ENCODE peak calls at places on chromosomes 12 and 14, in four cellular contexts. One of them, this sample, is unnamed.

GRCh38 chr12:117874842-117875434 is 93.9 kb downstream of the KSR2 start:
- DNase-seq in ovary: peak
- DNase-seq in RWPE1: peak
- DNase-seq in lower leg skin: peak
- DNase-seq in this sample: peak

GRCh38 chr12:103840399-103840880 is 594 bp downstream of the NT5DC3 start:
- DNase-seq in ovary: peak
- DNase-seq in RWPE1: peak
- DNase-seq in lower leg skin: no peak
- DNase-seq in this sample: peak

GRCh38 chr12:70338531-70338930 is 27.6 kb upstream of the KCNMB4 start:
- DNase-seq in ovary: no peak
- DNase-seq in RWPE1: no peak
- DNase-seq in lower leg skin: no peak
- DNase-seq in this sample: no peak

GRCh38 chr14:58280954-58281787 is 17.2 kb upstream of the ARID4A start:
- DNase-seq in ovary: no peak
- DNase-seq in RWPE1: peak
- DNase-seq in lower leg skin: peak
- DNase-seq in this sample: peak

GRCh38 chr14:57485635-57486034 is 8.0 kb downstream of the CCDC198 start:
- DNase-seq in ovary: no peak
- DNase-seq in RWPE1: no peak
- DNase-seq in lower leg skin: no peak
- DNase-seq in this sample: no peak

GRCh38 chr12:27965411-27965810 is 7.1 kb downstream of the PTHLH start:
- DNase-seq in ovary: no peak
- DNase-seq in RWPE1: no peak
- DNase-seq in lower leg skin: no peak
- DNase-seq in this sample: no peak

GRCh38 chr12:109461049-109461845 is 15.9 kb downstream of the KCTD10 start:
- DNase-seq in ovary: no peak
- DNase-seq in RWPE1: no peak
- DNase-seq in lower leg skin: no peak
- DNase-seq in this sample: no peak

GRCh38 chr12:11171953-11172675 is 1.1 kb downstream of the SMIM10L1 start:
- DNase-seq in ovary: no peak
- DNase-seq in RWPE1: no peak
- DNase-seq in lower leg skin: no peak
- DNase-seq in this sample: no peak

GRCh38 chr12:95611676-95612309 is 60.5 kb upstream of the USP44 start:
- DNase-seq in ovary: no peak
- DNase-seq in RWPE1: peak
- DNase-seq in lower leg skin: no peak
- DNase-seq in this sample: no peak

GRCh38 chr12:111067498-111067897 is 147.1 kb upstream of the MYL2 start:
- DNase-seq in ovary: no peak
- DNase-seq in RWPE1: peak
- DNase-seq in lower leg skin: no peak
- DNase-seq in this sample: no peak

GRCh38 chr12:76636141-76636692 is 76.6 kb upstream of the OSBPL8 start:
- DNase-seq in ovary: no peak
- DNase-seq in RWPE1: peak
- DNase-seq in lower leg skin: no peak
- DNase-seq in this sample: peak

GRCh38 chr14:106417224-106418049 is 891.1 kb downstream of the TMEM121 start:
- DNase-seq in ovary: no peak
- DNase-seq in RWPE1: no peak
- DNase-seq in lower leg skin: no peak
- DNase-seq in this sample: peak

GRCh38 chr12:124949066-124949465 is 34.6 kb upstream of the UBC start:
- DNase-seq in ovary: no peak
- DNase-seq in RWPE1: no peak
- DNase-seq in lower leg skin: no peak
- DNase-seq in this sample: no peak

GRCh38 chr12:98745578-98746391 is 100.7 kb downstream of the APAF1 start:
- DNase-seq in ovary: peak
- DNase-seq in RWPE1: no peak
- DNase-seq in lower leg skin: no peak
- DNase-seq in this sample: peak

GRCh38 chr14:75283884-75284563 is 5.4 kb downstream of the FOS start:
- DNase-seq in ovary: no peak
- DNase-seq in RWPE1: no peak
- DNase-seq in lower leg skin: no peak
- DNase-seq in this sample: no peak

GRCh38 chr12:6469609-6470374 is 685 bp downstream of the VAMP1 start:
- DNase-seq in ovary: no peak
- DNase-seq in RWPE1: no peak
- DNase-seq in lower leg skin: no peak
- DNase-seq in this sample: no peak

GRCh38 chr14:81273521-81273920 is 52.8 kb upstream of the GTF2A1 start:
- DNase-seq in ovary: no peak
- DNase-seq in RWPE1: no peak
- DNase-seq in lower leg skin: no peak
- DNase-seq in this sample: no peak

DNA sequence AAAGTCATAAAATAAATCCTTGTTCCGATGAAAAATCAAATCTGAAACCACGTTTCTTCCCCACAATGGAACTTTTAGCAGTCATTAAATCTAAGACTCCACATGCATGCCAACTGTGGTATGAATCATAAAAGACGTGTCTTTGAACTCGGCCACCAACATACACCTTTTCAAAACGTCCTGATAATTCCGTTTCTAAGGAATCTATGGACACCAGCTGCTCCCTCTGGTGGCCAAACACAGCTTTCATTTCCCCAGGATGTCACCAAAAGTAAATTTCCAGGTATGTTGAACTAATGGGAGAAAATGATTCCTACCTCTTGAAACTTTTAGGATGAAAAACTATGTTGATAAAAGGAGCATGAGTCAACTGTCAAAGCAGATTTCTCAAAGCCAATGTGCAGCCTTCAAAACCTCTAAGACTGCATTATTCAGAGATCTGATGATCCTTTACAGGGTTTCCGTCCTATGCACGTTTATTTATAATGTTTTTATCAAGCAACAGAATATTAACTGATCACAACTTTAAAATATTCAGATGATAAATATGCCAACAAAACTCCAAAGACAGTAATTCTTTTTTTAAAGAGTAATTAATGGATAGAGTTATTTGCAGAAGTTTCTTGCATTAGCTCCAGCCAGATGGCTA is 96.2 kb downstream of the CIT start:
- DNase-seq in ovary: no peak
- DNase-seq in RWPE1: peak
- DNase-seq in lower leg skin: peak
- DNase-seq in this sample: no peak
- TF ChIP-seq CTCF in ovary: peak
- TF ChIP-seq CTCF in RWPE1: peak
- TF ChIP-seq CTCF in lower leg skin: no peak
- TF ChIP-seq CTCF in this sample: peak

GRCh38 chr12:22539055-22539454 is 5.3 kb downstream of the C2CD5 start:
- DNase-seq in ovary: no peak
- DNase-seq in RWPE1: no peak
- DNase-seq in lower leg skin: no peak
- DNase-seq in this sample: no peak

GRCh38 chr12:22541496-22541895 is 2.8 kb downstream of the C2CD5 start:
- DNase-seq in ovary: no peak
- DNase-seq in RWPE1: no peak
- DNase-seq in lower leg skin: no peak
- DNase-seq in this sample: no peak

GRCh38 chr12:22538336-22538735 is 6.0 kb downstream of the C2CD5 start:
- DNase-seq in ovary: no peak
- DNase-seq in RWPE1: no peak
- DNase-seq in lower leg skin: no peak
- DNase-seq in this sample: no peak

GRCh38 chr12:22543246-22544037 is 900 bp downstream of the C2CD5 start:
- DNase-seq in ovary: peak
- DNase-seq in RWPE1: no peak
- DNase-seq in lower leg skin: peak
- DNase-seq in this sample: peak

DNA sequence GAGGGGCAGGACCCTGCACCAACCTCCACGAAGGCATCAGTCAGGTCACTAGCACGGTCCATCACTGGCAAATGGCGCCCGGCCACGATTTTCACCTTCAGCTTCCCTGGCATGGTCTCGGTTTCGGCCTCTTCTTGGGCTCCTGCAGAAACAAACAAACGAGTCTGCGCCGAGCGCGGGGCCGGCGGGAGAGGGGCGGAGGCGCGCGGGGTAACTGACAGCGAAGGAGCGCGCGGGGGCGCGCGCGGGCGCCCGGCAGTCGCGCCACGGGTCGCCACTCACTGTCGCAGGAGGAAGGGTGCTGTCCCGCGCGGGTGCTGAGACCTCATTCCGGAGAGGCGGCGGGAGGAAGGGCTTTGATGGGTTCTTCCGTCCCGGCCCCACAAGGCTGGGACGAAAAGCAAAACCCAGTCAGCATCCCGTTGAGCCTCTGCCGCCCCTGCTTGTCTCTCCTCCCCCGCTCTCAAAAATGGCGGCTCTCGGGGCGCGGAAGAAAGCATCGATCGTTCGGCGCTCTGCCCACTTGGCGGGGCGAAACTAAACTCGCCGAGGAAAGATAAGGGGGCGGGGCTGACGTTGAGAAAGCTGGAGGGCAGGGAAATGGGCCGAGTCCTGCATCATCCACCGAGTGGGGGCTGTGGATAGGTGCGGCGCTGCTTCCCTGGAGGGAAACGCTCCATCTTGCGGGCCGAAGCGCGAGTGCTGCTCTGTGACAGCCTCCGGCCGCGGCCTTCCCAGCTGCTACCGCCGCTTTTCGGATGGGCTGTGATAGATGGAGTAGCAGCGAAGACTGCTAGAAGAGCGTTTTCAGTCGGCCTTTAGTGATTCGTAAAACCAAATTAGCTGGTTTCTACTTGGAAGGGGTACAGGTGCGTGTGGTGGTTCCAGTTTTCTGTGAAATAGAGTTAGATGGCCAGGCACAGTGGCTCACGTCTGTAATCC is at the start of gene C2CD5:
- DNase-seq in ovary: peak
- DNase-seq in RWPE1: peak
- DNase-seq in lower leg skin: peak
- DNase-seq in this sample: peak
- TF ChIP-seq CTCF in ovary: no peak
- TF ChIP-seq CTCF in RWPE1: peak
- TF ChIP-seq CTCF in lower leg skin: no peak
- TF ChIP-seq CTCF in this sample: no peak

DNA sequence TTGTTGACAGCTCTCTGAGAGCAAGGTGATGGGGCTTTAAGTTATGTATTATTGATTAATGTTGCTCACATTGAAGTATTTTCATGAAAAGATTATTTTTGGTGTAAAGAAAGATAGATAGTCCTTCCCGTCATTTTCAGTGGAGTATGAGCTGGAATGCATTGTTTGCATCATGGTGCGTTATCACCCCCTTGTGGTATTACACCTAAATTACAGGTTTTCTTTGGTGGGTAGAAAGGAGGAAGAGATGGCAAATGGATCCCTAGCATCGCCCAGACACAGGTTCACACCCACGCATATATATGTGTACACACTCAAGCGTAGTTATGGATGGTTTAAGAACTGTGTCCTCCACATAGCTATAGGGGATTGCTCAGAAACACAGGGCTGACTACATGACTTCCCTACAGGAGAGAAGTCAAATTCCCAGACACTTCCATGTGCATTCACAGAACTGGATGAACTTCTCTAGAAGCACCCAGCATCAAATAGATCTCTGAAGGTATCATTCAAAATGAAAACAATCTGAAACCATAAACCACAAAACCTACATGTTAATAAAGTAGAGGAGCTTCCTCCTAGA is 14.4 kb upstream of the SERPINA10 start:
- DNase-seq in ovary: no peak
- DNase-seq in RWPE1: no peak
- DNase-seq in lower leg skin: no peak
- DNase-seq in this sample: no peak
- TF ChIP-seq CTCF in ovary: no peak
- TF ChIP-seq CTCF in RWPE1: no peak
- TF ChIP-seq CTCF in lower leg skin: no peak
- TF ChIP-seq CTCF in this sample: peak

GRCh38 chr14:51613436-51613835 is 38.3 kb upstream of the FRMD6 start:
- DNase-seq in ovary: no peak
- DNase-seq in RWPE1: no peak
- DNase-seq in lower leg skin: no peak
- DNase-seq in this sample: no peak
- TF ChIP-seq CTCF in ovary: no peak
- TF ChIP-seq CTCF in RWPE1: no peak
- TF ChIP-seq CTCF in lower leg skin: no peak
- TF ChIP-seq CTCF in this sample: no peak